ENCODE peak calls at places on chromosome 12, in seven cellular contexts. One of them, this sample, is unnamed.

GRCh38 chr12:82279597-82279996 is 78.6 kb downstream of the CCDC59 start:
- DNase-seq in body of pancreas: no peak
- DNase-seq in H1: no peak
- DNase-seq in A549: no peak
- DNase-seq in Peyer's patch: no peak
- DNase-seq in tibial nerve: no peak
- DNase-seq in sigmoid colon: no peak
- DNase-seq in this sample: no peak

GRCh38 chr12:6345319-6346071 is 3.6 kb upstream of the TNFRSF1A start:
- DNase-seq in tibial nerve: no peak
- DNase-seq in sigmoid colon: no peak
- DNase-seq in Peyer's patch: peak
- DNase-seq in body of pancreas: no peak
- DNase-seq in A549: peak
- DNase-seq in H1: no peak
- DNase-seq in this sample: peak

GRCh38 chr12:95836185-95836609 is 22.6 kb upstream of the SNRPF start:
- DNase-seq in body of pancreas: no peak
- DNase-seq in sigmoid colon: no peak
- DNase-seq in A549: peak
- DNase-seq in H1: no peak
- DNase-seq in tibial nerve: no peak
- DNase-seq in Peyer's patch: no peak
- DNase-seq in this sample: no peak

GRCh38 chr12:14384783-14385638 is 19.5 kb downstream of the ATF7IP start:
- DNase-seq in body of pancreas: peak
- DNase-seq in sigmoid colon: peak
- DNase-seq in Peyer's patch: no peak
- DNase-seq in tibial nerve: peak
- DNase-seq in H1: peak
- DNase-seq in A549: peak
- DNase-seq in this sample: no peak

GRCh38 chr12:1629338-1630080 is 478 bp downstream of the WNT5B start:
- DNase-seq in sigmoid colon: no peak
- DNase-seq in tibial nerve: no peak
- DNase-seq in Peyer's patch: peak
- DNase-seq in body of pancreas: peak
- DNase-seq in H1: peak
- DNase-seq in A549: no peak
- DNase-seq in this sample: no peak

GRCh38 chr12:106767954-106768501 is 6.5 kb upstream of the RIC8B start:
- DNase-seq in tibial nerve: no peak
- DNase-seq in sigmoid colon: no peak
- DNase-seq in Peyer's patch: no peak
- DNase-seq in A549: peak
- DNase-seq in H1: no peak
- DNase-seq in body of pancreas: peak
- DNase-seq in this sample: no peak

GRCh38 chr12:109053382-109054123 is 1.2 kb downstream of the USP30 start:
- DNase-seq in H1: no peak
- DNase-seq in sigmoid colon: no peak
- DNase-seq in Peyer's patch: no peak
- DNase-seq in tibial nerve: no peak
- DNase-seq in A549: no peak
- DNase-seq in body of pancreas: no peak
- DNase-seq in this sample: no peak

GRCh38 chr12:107986183-107986582 is 142.9 kb upstream of the WSCD2 start:
- DNase-seq in body of pancreas: no peak
- DNase-seq in A549: no peak
- DNase-seq in tibial nerve: no peak
- DNase-seq in Peyer's patch: no peak
- DNase-seq in H1: no peak
- DNase-seq in sigmoid colon: no peak
- DNase-seq in this sample: no peak

GRCh38 chr12:116892318-116892717 is 11.1 kb upstream of the HRK start:
- DNase-seq in A549: peak
- DNase-seq in H1: no peak
- DNase-seq in Peyer's patch: no peak
- DNase-seq in sigmoid colon: no peak
- DNase-seq in tibial nerve: no peak
- DNase-seq in body of pancreas: no peak
- DNase-seq in this sample: no peak

GRCh38 chr12:6539276-6540134 is 5.2 kb downstream of the GAPDH start:
- DNase-seq in A549: peak
- DNase-seq in sigmoid colon: peak
- DNase-seq in Peyer's patch: peak
- DNase-seq in tibial nerve: no peak
- DNase-seq in H1: no peak
- DNase-seq in body of pancreas: no peak
- DNase-seq in this sample: no peak

GRCh38 chr12:54987611-54988231 is 3.2 kb upstream of the TESPA1 start:
- DNase-seq in sigmoid colon: no peak
- DNase-seq in A549: no peak
- DNase-seq in Peyer's patch: no peak
- DNase-seq in tibial nerve: no peak
- DNase-seq in H1: no peak
- DNase-seq in body of pancreas: no peak
- DNase-seq in this sample: no peak

GRCh38 chr12:55965941-55966407 is at the start of gene PMEL:
- DNase-seq in H1: peak
- DNase-seq in A549: no peak
- DNase-seq in body of pancreas: no peak
- DNase-seq in Peyer's patch: no peak
- DNase-seq in sigmoid colon: peak
- DNase-seq in tibial nerve: no peak
- DNase-seq in this sample: no peak

GRCh38 chr12:92928431-92928961 is 599 bp downstream of the EEA1 start:
- DNase-seq in A549: peak
- DNase-seq in Peyer's patch: no peak
- DNase-seq in body of pancreas: peak
- DNase-seq in H1: peak
- DNase-seq in tibial nerve: peak
- DNase-seq in sigmoid colon: peak
- DNase-seq in this sample: no peak

GRCh38 chr12:63976902-63977395 is 132.4 kb downstream of the SRGAP1 start:
- DNase-seq in A549: no peak
- DNase-seq in H1: no peak
- DNase-seq in tibial nerve: no peak
- DNase-seq in body of pancreas: no peak
- DNase-seq in Peyer's patch: no peak
- DNase-seq in sigmoid colon: no peak
- DNase-seq in this sample: no peak

GRCh38 chr12:52074006-52074405 is 4.2 kb downstream of the ATG101 start:
- DNase-seq in H1: no peak
- DNase-seq in tibial nerve: no peak
- DNase-seq in A549: no peak
- DNase-seq in Peyer's patch: peak
- DNase-seq in sigmoid colon: no peak
- DNase-seq in body of pancreas: no peak
- DNase-seq in this sample: peak

GRCh38 chr12:105672171-105672570 is 341.7 kb downstream of the C12orf75 start:
- DNase-seq in tibial nerve: no peak
- DNase-seq in Peyer's patch: no peak
- DNase-seq in body of pancreas: no peak
- DNase-seq in A549: no peak
- DNase-seq in sigmoid colon: peak
- DNase-seq in H1: no peak
- DNase-seq in this sample: no peak

GRCh38 chr12:49276304-49277290 is 11.7 kb downstream of the TUBA1C start:
- DNase-seq in sigmoid colon: no peak
- DNase-seq in body of pancreas: no peak
- DNase-seq in Peyer's patch: no peak
- DNase-seq in H1: no peak
- DNase-seq in A549: no peak
- DNase-seq in tibial nerve: no peak
- DNase-seq in this sample: no peak

GRCh38 chr12:119178544-119179334 is at the start of gene HSPB8:
- DNase-seq in sigmoid colon: peak
- DNase-seq in tibial nerve: peak
- DNase-seq in Peyer's patch: peak
- DNase-seq in A549: peak
- DNase-seq in body of pancreas: peak
- DNase-seq in H1: peak
- DNase-seq in this sample: peak

GRCh38 chr12:4164591-4165558 is 108.7 kb upstream of the CCND2 start:
- DNase-seq in tibial nerve: no peak
- DNase-seq in sigmoid colon: peak
- DNase-seq in H1: peak
- DNase-seq in Peyer's patch: peak
- DNase-seq in A549: no peak
- DNase-seq in body of pancreas: no peak
- DNase-seq in this sample: peak

GRCh38 chr12:93880853-93881522 is 203.8 kb downstream of the CRADD start:
- DNase-seq in sigmoid colon: no peak
- DNase-seq in body of pancreas: no peak
- DNase-seq in Peyer's patch: no peak
- DNase-seq in tibial nerve: no peak
- DNase-seq in A549: no peak
- DNase-seq in H1: no peak
- DNase-seq in this sample: no peak

GRCh38 chr12:39393890-39394289 is 49.0 kb downstream of the KIF21A start:
- DNase-seq in H1: no peak
- DNase-seq in tibial nerve: no peak
- DNase-seq in sigmoid colon: no peak
- DNase-seq in A549: no peak
- DNase-seq in body of pancreas: no peak
- DNase-seq in Peyer's patch: no peak
- DNase-seq in this sample: no peak

GRCh38 chr12:128825845-128826244 is 2.1 kb upstream of the SLC15A4 start:
- DNase-seq in body of pancreas: no peak
- DNase-seq in sigmoid colon: no peak
- DNase-seq in Peyer's patch: no peak
- DNase-seq in tibial nerve: no peak
- DNase-seq in H1: no peak
- DNase-seq in A549: no peak
- DNase-seq in this sample: no peak

GRCh38 chr12:57766464-57767311 is at the start of gene CYP27B1:
- DNase-seq in Peyer's patch: no peak
- DNase-seq in body of pancreas: peak
- DNase-seq in sigmoid colon: no peak
- DNase-seq in H1: peak
- DNase-seq in tibial nerve: no peak
- DNase-seq in A549: peak
- DNase-seq in this sample: no peak

GRCh38 chr12:121958521-121959240 is 40.3 kb downstream of the CFAP251 start:
- DNase-seq in body of pancreas: no peak
- DNase-seq in H1: no peak
- DNase-seq in tibial nerve: no peak
- DNase-seq in A549: no peak
- DNase-seq in sigmoid colon: no peak
- DNase-seq in Peyer's patch: no peak
- DNase-seq in this sample: no peak

GRCh38 chr12:121033625-121034349 is 5.3 kb downstream of the OASL start:
- DNase-seq in tibial nerve: no peak
- DNase-seq in body of pancreas: no peak
- DNase-seq in Peyer's patch: no peak
- DNase-seq in A549: peak
- DNase-seq in H1: no peak
- DNase-seq in sigmoid colon: no peak
- DNase-seq in this sample: no peak

GRCh38 chr12:96902076-96902475 is 5.0 kb upstream of the NEDD1 start:
- DNase-seq in sigmoid colon: no peak
- DNase-seq in H1: no peak
- DNase-seq in Peyer's patch: no peak
- DNase-seq in body of pancreas: no peak
- DNase-seq in A549: peak
- DNase-seq in tibial nerve: no peak
- DNase-seq in this sample: no peak
- TF ChIP-seq CTCF in sigmoid colon: no peak
- TF ChIP-seq CTCF in H1: peak
- TF ChIP-seq CTCF in Peyer's patch: no peak
- TF ChIP-seq CTCF in body of pancreas: no peak
- TF ChIP-seq CTCF in A549: no peak
- TF ChIP-seq CTCF in tibial nerve: no peak
- TF ChIP-seq CTCF in this sample: no peak

GRCh38 chr12:8950702-8951478 is 1.4 kb upstream of the M6PR start:
- DNase-seq in H1: no peak
- DNase-seq in body of pancreas: no peak
- DNase-seq in A549: no peak
- DNase-seq in sigmoid colon: no peak
- DNase-seq in tibial nerve: no peak
- DNase-seq in Peyer's patch: no peak
- DNase-seq in this sample: no peak
- H3K27ac ChIP-seq in H1: no peak
- H3K27ac ChIP-seq in body of pancreas: peak
- H3K27ac ChIP-seq in A549: peak
- H3K27ac ChIP-seq in sigmoid colon: peak
- H3K27ac ChIP-seq in tibial nerve: peak
- H3K27ac ChIP-seq in Peyer's patch: peak
- H3K27ac ChIP-seq in this sample: peak

GRCh38 chr12:9668141-9669018 is 1.1 kb upstream of the CLEC2D start:
- DNase-seq in A549: no peak
- DNase-seq in Peyer's patch: no peak
- DNase-seq in sigmoid colon: no peak
- DNase-seq in tibial nerve: no peak
- DNase-seq in body of pancreas: no peak
- DNase-seq in H1: no peak
- DNase-seq in this sample: no peak

GRCh38 chr12:9662488-9662887 is 7.0 kb upstream of the CLEC2D start:
- DNase-seq in Peyer's patch: no peak
- DNase-seq in A549: no peak
- DNase-seq in H1: no peak
- DNase-seq in sigmoid colon: no peak
- DNase-seq in body of pancreas: no peak
- DNase-seq in tibial nerve: no peak
- DNase-seq in this sample: no peak

GRCh38 chr12:9669019-9669326 is 540 bp upstream of the CLEC2D start:
- DNase-seq in A549: no peak
- DNase-seq in body of pancreas: no peak
- DNase-seq in Peyer's patch: no peak
- DNase-seq in tibial nerve: no peak
- DNase-seq in sigmoid colon: no peak
- DNase-seq in H1: no peak
- DNase-seq in this sample: no peak

GRCh38 chr12:9669534-9669933 is at the start of gene CLEC2D:
- DNase-seq in tibial nerve: no peak
- DNase-seq in H1: no peak
- DNase-seq in body of pancreas: no peak
- DNase-seq in Peyer's patch: no peak
- DNase-seq in A549: no peak
- DNase-seq in sigmoid colon: no peak
- DNase-seq in this sample: no peak

GRCh38 chr12:9667403-9667802 is 2.1 kb upstream of the CLEC2D start:
- DNase-seq in H1: no peak
- DNase-seq in sigmoid colon: no peak
- DNase-seq in body of pancreas: no peak
- DNase-seq in A549: no peak
- DNase-seq in Peyer's patch: no peak
- DNase-seq in tibial nerve: no peak
- DNase-seq in this sample: no peak
- TF ChIP-seq POLR2A in H1: no peak
- TF ChIP-seq POLR2A in sigmoid colon: no peak
- TF ChIP-seq POLR2A in body of pancreas: no peak
- TF ChIP-seq POLR2A in A549: no peak
- TF ChIP-seq POLR2A in Peyer's patch: no peak
- TF ChIP-seq POLR2A in tibial nerve: no peak
- TF ChIP-seq POLR2A in this sample: no peak

DNA sequence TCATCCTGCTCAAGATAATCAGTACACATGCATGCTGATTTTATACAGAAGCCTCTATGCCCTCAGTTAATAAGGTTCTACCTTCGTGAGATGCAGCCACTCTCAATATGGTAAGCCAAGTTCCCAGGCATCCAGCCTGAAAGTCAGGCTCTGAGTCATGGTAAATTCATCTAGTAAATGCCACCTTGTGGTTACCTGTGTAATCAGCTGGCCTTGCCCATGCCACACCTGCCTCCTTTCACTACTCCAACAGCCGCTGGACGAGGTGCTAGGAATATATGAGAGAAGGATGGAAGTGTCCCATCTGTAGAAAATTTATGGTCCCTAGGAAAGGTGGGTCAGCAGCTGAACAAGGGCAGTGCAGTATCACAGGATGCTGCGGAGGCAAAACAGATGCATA is 207.3 kb downstream of the SSPN start:
- DNase-seq in H1: no peak
- DNase-seq in tibial nerve: no peak
- DNase-seq in A549: peak
- DNase-seq in body of pancreas: peak
- DNase-seq in sigmoid colon: no peak
- DNase-seq in Peyer's patch: no peak
- DNase-seq in this sample: no peak
- TF ChIP-seq CTCF in H1: peak
- TF ChIP-seq CTCF in tibial nerve: no peak
- TF ChIP-seq CTCF in A549: peak
- TF ChIP-seq CTCF in body of pancreas: peak
- TF ChIP-seq CTCF in sigmoid colon: no peak
- TF ChIP-seq CTCF in Peyer's patch: peak
- TF ChIP-seq CTCF in this sample: peak